ENCODE peak calls at places on chromosomes 16 and 17, in four cellular contexts. One of them, this sample, is unnamed.

GRCh38 chr17:81840826-81841778 is 6.3 kb upstream of the PPP1R27 start:
- DNase-seq in vagina: no peak
- DNase-seq in CD8-positive, alpha-beta T cell: no peak
- DNase-seq in foreskin fibroblast: no peak
- DNase-seq in this sample: peak

GRCh38 chr16:31538199-31538598 is 10.5 kb downstream of the AHSP start:
- DNase-seq in vagina: no peak
- DNase-seq in CD8-positive, alpha-beta T cell: no peak
- DNase-seq in foreskin fibroblast: no peak
- DNase-seq in this sample: no peak

GRCh38 chr16:69732101-69732500 is 5.7 kb upstream of the NQO1 start:
- DNase-seq in vagina: no peak
- DNase-seq in CD8-positive, alpha-beta T cell: no peak
- DNase-seq in foreskin fibroblast: no peak
- DNase-seq in this sample: no peak

GRCh38 chr17:7113273-7114071 is 1.1 kb downstream of the ASGR2 start:
- DNase-seq in vagina: no peak
- DNase-seq in CD8-positive, alpha-beta T cell: no peak
- DNase-seq in foreskin fibroblast: no peak
- DNase-seq in this sample: no peak

GRCh38 chr17:80513892-80514291 is 30.7 kb upstream of the RPTOR start:
- DNase-seq in vagina: no peak
- DNase-seq in CD8-positive, alpha-beta T cell: no peak
- DNase-seq in foreskin fibroblast: peak
- DNase-seq in this sample: no peak

GRCh38 chr16:20866792-20867191 is 33.4 kb downstream of the DCUN1D3 start:
- DNase-seq in vagina: no peak
- DNase-seq in CD8-positive, alpha-beta T cell: no peak
- DNase-seq in foreskin fibroblast: no peak
- DNase-seq in this sample: no peak

GRCh38 chr16:46932802-46933201 is 40.7 kb downstream of the DNAJA2 start:
- DNase-seq in vagina: no peak
- DNase-seq in CD8-positive, alpha-beta T cell: no peak
- DNase-seq in foreskin fibroblast: no peak
- DNase-seq in this sample: no peak

GRCh38 chr17:50356892-50357510 is 11.1 kb downstream of the XYLT2 start:
- DNase-seq in vagina: no peak
- DNase-seq in CD8-positive, alpha-beta T cell: no peak
- DNase-seq in foreskin fibroblast: no peak
- DNase-seq in this sample: no peak

GRCh38 chr16:75319513-75320401 is 68.3 kb upstream of the BCAR1 start:
- DNase-seq in vagina: no peak
- DNase-seq in CD8-positive, alpha-beta T cell: no peak
- DNase-seq in foreskin fibroblast: peak
- DNase-seq in this sample: no peak

GRCh38 chr16:68311316-68311620 is 449 bp downstream of the PRMT7 start:
- DNase-seq in vagina: no peak
- DNase-seq in CD8-positive, alpha-beta T cell: peak
- DNase-seq in foreskin fibroblast: no peak
- DNase-seq in this sample: no peak

GRCh38 chr17:74987909-74988711 is 678 bp downstream of the CDR2L start:
- DNase-seq in vagina: no peak
- DNase-seq in CD8-positive, alpha-beta T cell: no peak
- DNase-seq in foreskin fibroblast: peak
- DNase-seq in this sample: no peak

GRCh38 chr17:17422217-17422610 is 54.6 kb upstream of the MED9 start:
- DNase-seq in vagina: no peak
- DNase-seq in CD8-positive, alpha-beta T cell: no peak
- DNase-seq in foreskin fibroblast: no peak
- DNase-seq in this sample: peak

GRCh38 chr17:40325156-40326013 is 16.4 kb downstream of the RARA start:
- DNase-seq in vagina: no peak
- DNase-seq in CD8-positive, alpha-beta T cell: no peak
- DNase-seq in foreskin fibroblast: peak
- DNase-seq in this sample: no peak

GRCh38 chr17:29840884-29841283 is 89.1 kb downstream of the SSH2 start:
- DNase-seq in vagina: no peak
- DNase-seq in CD8-positive, alpha-beta T cell: no peak
- DNase-seq in foreskin fibroblast: peak
- DNase-seq in this sample: no peak

GRCh38 chr17:61402978-61403845 is 3.6 kb downstream of the TBX2 start:
- DNase-seq in vagina: no peak
- DNase-seq in CD8-positive, alpha-beta T cell: no peak
- DNase-seq in foreskin fibroblast: peak
- DNase-seq in this sample: no peak

GRCh38 chr16:78925071-78925714 is 675.3 kb downstream of the MAF start:
- DNase-seq in vagina: no peak
- DNase-seq in CD8-positive, alpha-beta T cell: no peak
- DNase-seq in foreskin fibroblast: no peak
- DNase-seq in this sample: no peak

GRCh38 chr17:44543213-44543904 is 13.9 kb upstream of the FZD2 start:
- DNase-seq in vagina: no peak
- DNase-seq in CD8-positive, alpha-beta T cell: no peak
- DNase-seq in foreskin fibroblast: peak
- DNase-seq in this sample: no peak

GRCh38 chr16:2023098-2023925 is 3.4 kb upstream of the NHERF2 start:
- DNase-seq in vagina: no peak
- DNase-seq in CD8-positive, alpha-beta T cell: peak
- DNase-seq in foreskin fibroblast: peak
- DNase-seq in this sample: no peak

GRCh38 chr17:57645950-57646686 is 99.0 kb downstream of the CCDC182 start:
- DNase-seq in vagina: no peak
- DNase-seq in CD8-positive, alpha-beta T cell: no peak
- DNase-seq in foreskin fibroblast: no peak
- DNase-seq in this sample: no peak

GRCh38 chr17:27456681-27457404 is 595 bp downstream of the KSR1 start:
- DNase-seq in vagina: no peak
- DNase-seq in CD8-positive, alpha-beta T cell: peak
- DNase-seq in foreskin fibroblast: no peak
- DNase-seq in this sample: no peak

GRCh38 chr17:27343972-27344607 is 50.2 kb downstream of the WSB1 start:
- DNase-seq in vagina: no peak
- DNase-seq in CD8-positive, alpha-beta T cell: no peak
- DNase-seq in foreskin fibroblast: no peak
- DNase-seq in this sample: no peak

GRCh38 chr17:14793237-14793636 is 471.9 kb downstream of the PMP22 start:
- DNase-seq in vagina: no peak
- DNase-seq in CD8-positive, alpha-beta T cell: no peak
- DNase-seq in foreskin fibroblast: peak
- DNase-seq in this sample: no peak

GRCh38 chr16:69311533-69312388 is 611 bp downstream of the VPS4A start:
- DNase-seq in vagina: no peak
- DNase-seq in CD8-positive, alpha-beta T cell: peak
- DNase-seq in foreskin fibroblast: peak
- DNase-seq in this sample: no peak

GRCh38 chr17:15263206-15263579 is 1.9 kb downstream of the PMP22 start:
- DNase-seq in vagina: no peak
- DNase-seq in CD8-positive, alpha-beta T cell: no peak
- DNase-seq in foreskin fibroblast: peak
- DNase-seq in this sample: no peak

GRCh38 chr16:75063549-75064082 is 53.0 kb downstream of the LDHD start:
- DNase-seq in vagina: no peak
- DNase-seq in CD8-positive, alpha-beta T cell: no peak
- DNase-seq in foreskin fibroblast: no peak
- DNase-seq in this sample: no peak

GRCh38 chr17:28524476-28525415 is 18.6 kb downstream of the FOXN1 start:
- DNase-seq in vagina: no peak
- DNase-seq in CD8-positive, alpha-beta T cell: no peak
- DNase-seq in foreskin fibroblast: peak
- DNase-seq in this sample: no peak

GRCh38 chr17:45092932-45093430 is 31.9 kb downstream of the NMT1 start:
- DNase-seq in vagina: no peak
- DNase-seq in CD8-positive, alpha-beta T cell: no peak
- DNase-seq in foreskin fibroblast: peak
- DNase-seq in this sample: peak

GRCh38 chr16:85573696-85574641 is 39.2 kb upstream of the GSE1 start:
- DNase-seq in vagina: no peak
- DNase-seq in CD8-positive, alpha-beta T cell: no peak
- DNase-seq in foreskin fibroblast: peak
- DNase-seq in this sample: no peak

GRCh38 chr17:18961634-18962493 is 9.9 kb downstream of the SLC5A10 start:
- DNase-seq in vagina: no peak
- DNase-seq in CD8-positive, alpha-beta T cell: no peak
- DNase-seq in foreskin fibroblast: no peak
- DNase-seq in this sample: no peak

GRCh38 chr17:65455154-65455971 is 106.1 kb downstream of the AXIN2 start:
- DNase-seq in vagina: no peak
- DNase-seq in CD8-positive, alpha-beta T cell: no peak
- DNase-seq in foreskin fibroblast: no peak
- DNase-seq in this sample: no peak

GRCh38 chr17:73657473-73658116 is 13.3 kb upstream of the SDK2 start:
- DNase-seq in vagina: no peak
- DNase-seq in CD8-positive, alpha-beta T cell: no peak
- DNase-seq in foreskin fibroblast: no peak
- DNase-seq in this sample: no peak

GRCh38 chr16:68744744-68745280 is 7.7 kb downstream of the CDH1 start:
- DNase-seq in vagina: no peak
- DNase-seq in CD8-positive, alpha-beta T cell: no peak
- DNase-seq in foreskin fibroblast: no peak
- DNase-seq in this sample: peak

GRCh38 chr17:58786586-58787295 is 31.1 kb downstream of the PPM1E start:
- DNase-seq in vagina: no peak
- DNase-seq in CD8-positive, alpha-beta T cell: no peak
- DNase-seq in foreskin fibroblast: peak
- DNase-seq in this sample: no peak

GRCh38 chr17:34024303-34025178 is 230.5 kb upstream of the CCL2 start:
- DNase-seq in vagina: no peak
- DNase-seq in CD8-positive, alpha-beta T cell: no peak
- DNase-seq in foreskin fibroblast: no peak
- DNase-seq in this sample: no peak

DNA sequence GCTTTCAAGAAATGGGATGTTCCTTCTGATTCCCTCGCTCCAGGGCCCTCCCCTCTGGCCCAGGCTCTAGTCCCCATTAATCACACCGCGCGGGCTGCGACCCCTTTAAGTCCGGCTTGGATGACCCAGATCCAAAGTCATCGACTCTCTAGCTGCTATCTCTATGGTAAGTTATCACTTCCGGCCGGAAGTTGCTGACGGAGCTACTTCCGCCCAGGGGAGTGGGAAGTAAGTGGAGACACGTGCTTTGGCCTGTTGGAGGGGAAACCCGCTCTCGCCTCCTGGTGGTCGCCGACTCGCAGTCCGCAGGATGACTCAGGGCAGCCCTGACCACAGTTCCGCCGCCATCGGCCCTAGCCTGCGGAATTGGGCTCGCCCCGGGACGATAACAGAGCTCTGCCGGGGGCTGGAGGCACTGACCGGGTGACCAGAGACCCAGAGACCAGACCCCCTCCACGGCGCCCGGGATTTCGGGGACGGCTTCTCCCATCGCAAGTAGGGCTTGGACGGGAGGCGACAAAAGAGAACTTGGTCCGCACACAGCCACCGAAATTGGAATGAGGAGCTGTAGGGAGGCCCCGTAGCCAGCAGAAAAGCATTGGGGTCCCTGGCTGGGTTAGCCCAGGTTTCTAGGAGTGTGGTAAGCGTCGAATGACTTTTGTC is 52.2 kb upstream of the SEC14L1 start:
- DNase-seq in vagina: no peak
- DNase-seq in CD8-positive, alpha-beta T cell: peak
- DNase-seq in foreskin fibroblast: peak
- DNase-seq in this sample: peak
- H3K4me3 ChIP-seq in vagina: peak
- H3K4me3 ChIP-seq in CD8-positive, alpha-beta T cell: peak
- H3K4me3 ChIP-seq in foreskin fibroblast: peak
- H3K4me3 ChIP-seq in this sample: peak

DNA sequence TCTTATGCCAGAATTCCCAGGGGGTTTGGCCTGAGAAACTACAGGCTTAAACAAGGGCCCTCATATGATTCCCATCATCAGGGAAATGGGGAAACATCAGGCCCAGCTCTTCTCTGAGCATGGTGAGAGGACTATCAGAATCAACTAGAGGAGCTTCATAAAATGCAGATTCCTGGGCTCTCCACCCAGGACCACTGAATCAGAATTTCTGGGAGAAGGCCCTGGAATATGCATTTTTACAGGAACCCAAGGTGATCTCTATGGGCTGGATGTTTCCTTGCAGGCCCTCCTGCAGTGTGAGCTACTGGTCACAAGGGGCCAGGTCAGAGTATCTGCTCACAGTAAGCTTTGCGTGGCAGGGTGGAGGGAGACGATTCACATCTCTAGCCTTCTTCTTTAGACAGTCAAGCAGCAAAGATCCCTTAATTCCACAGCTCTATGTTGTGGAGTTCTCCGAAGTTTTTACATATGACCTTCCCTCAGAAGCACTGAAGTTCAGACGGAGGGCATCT is 38.8 kb upstream of the HOXB13 start:
- DNase-seq in vagina: no peak
- DNase-seq in CD8-positive, alpha-beta T cell: no peak
- DNase-seq in foreskin fibroblast: no peak
- DNase-seq in this sample: no peak
- TF ChIP-seq CTCF in vagina: no peak
- TF ChIP-seq CTCF in CD8-positive, alpha-beta T cell: no peak
- TF ChIP-seq CTCF in foreskin fibroblast: peak
- TF ChIP-seq CTCF in this sample: no peak

DNA sequence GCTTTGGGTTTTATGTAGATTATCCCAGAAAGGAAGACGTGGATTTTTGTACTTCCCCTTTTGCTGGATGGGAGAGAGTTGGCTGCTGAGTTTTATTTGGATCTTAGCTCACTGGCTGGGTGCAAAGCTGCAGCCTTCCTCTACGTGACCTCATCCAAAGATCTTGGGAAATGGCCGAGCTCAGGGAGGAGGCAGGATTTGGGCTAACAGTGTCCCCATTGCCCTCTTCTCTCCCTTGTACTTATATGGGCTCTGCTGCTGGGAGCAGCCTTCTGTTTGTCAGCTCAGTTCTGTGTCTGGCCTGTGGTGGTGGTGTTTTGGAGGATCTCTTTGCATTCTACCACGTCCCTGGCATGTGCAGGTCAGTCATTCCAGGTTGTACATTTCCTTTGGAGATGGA is 2.0 kb downstream of the AOC3 start:
- DNase-seq in vagina: no peak
- DNase-seq in CD8-positive, alpha-beta T cell: no peak
- DNase-seq in foreskin fibroblast: no peak
- DNase-seq in this sample: no peak
- H3K4me3 ChIP-seq in vagina: peak
- H3K4me3 ChIP-seq in CD8-positive, alpha-beta T cell: no peak
- H3K4me3 ChIP-seq in foreskin fibroblast: no peak
- H3K4me3 ChIP-seq in this sample: no peak

GRCh38 chr16:17416461-17417221 is 54.1 kb downstream of the XYLT1 start:
- DNase-seq in vagina: no peak
- DNase-seq in CD8-positive, alpha-beta T cell: peak
- DNase-seq in foreskin fibroblast: peak
- DNase-seq in this sample: no peak
- TF ChIP-seq CTCF in vagina: no peak
- TF ChIP-seq CTCF in CD8-positive, alpha-beta T cell: peak
- TF ChIP-seq CTCF in foreskin fibroblast: no peak
- TF ChIP-seq CTCF in this sample: no peak

GRCh38 chr17:20010099-20010863 is 1.1 kb downstream of the SPECC1 start:
- DNase-seq in vagina: no peak
- DNase-seq in CD8-positive, alpha-beta T cell: no peak
- DNase-seq in foreskin fibroblast: peak
- DNase-seq in this sample: no peak
- H3K4me3 ChIP-seq in vagina: peak
- H3K4me3 ChIP-seq in CD8-positive, alpha-beta T cell: peak
- H3K4me3 ChIP-seq in foreskin fibroblast: peak
- H3K4me3 ChIP-seq in this sample: peak

GRCh38 chr16:29805232-29806095 is 865 bp upstream of the MAZ start:
- DNase-seq in vagina: no peak
- DNase-seq in CD8-positive, alpha-beta T cell: peak
- DNase-seq in foreskin fibroblast: peak
- DNase-seq in this sample: peak
- TF ChIP-seq CTCF in vagina: no peak
- TF ChIP-seq CTCF in CD8-positive, alpha-beta T cell: no peak
- TF ChIP-seq CTCF in foreskin fibroblast: no peak
- TF ChIP-seq CTCF in this sample: no peak

This sample was measured in RWPE2.